ENCODE peak calls at places on chromosomes 6 and 20, in nine cellular contexts. S is BJ; I is Karpas-422; L is dorsolateral prefrontal cortex; E is aorta; N is CD8-positive, alpha-beta T cell; U is sigmoid colon; G is mesendoderm; V is ascending aorta. D is an unnamed sample. For H3K27me3, the result is how much of the 10 kb centered on the place peaks cover.

GRCh38 chr6:149834513-149835481 is 29.4 kb downstream of the LRP11 start:
- DNase-seq in S (no peak), I (peak), L (peak), E (peak), N (peak), U (no peak), G (peak), V (no peak), D (no peak)

GRCh38 chr6:89311853-89312531 is 3.1 kb downstream of the GABRR2 start:
- DNase-seq in S (no peak), I (no peak), L (peak), E (peak), N (no peak), U (peak), G (peak), V (peak), D (peak)

GRCh38 chr6:162088091-162088490 is 639.5 kb downstream of the PRKN start:
- DNase-seq in S (no peak), I (no peak), L (no peak), E (no peak), N (no peak), U (no peak), G (no peak), V (no peak), D (no peak)

GRCh38 chr6:135951169-135951568 is 99.7 kb downstream of the PDE7B start:
- DNase-seq in S (no peak), I (no peak), L (no peak), E (no peak), N (no peak), U (no peak), G (no peak), V (no peak), D (no peak)

GRCh38 chr6:10441004-10441654 is 26.3 kb upstream of the TFAP2A start:
- DNase-seq in S (peak), I (no peak), L (no peak), E (no peak), N (no peak), U (no peak), G (peak), V (no peak), D (no peak)

GRCh38 chr20:49938173-49939163 is 2.3 kb downstream of the RNF114 start:
- DNase-seq in S (no peak), I (no peak), L (peak), E (peak), N (no peak), U (peak), G (no peak), V (no peak), D (peak)

GRCh38 chr6:111269401-111269970 is 182.2 kb downstream of the SLC16A10 start:
- DNase-seq in S (no peak), I (no peak), L (no peak), E (no peak), N (no peak), U (no peak), G (no peak), V (no peak), D (no peak)

GRCh38 chr6:29917843-29918242 is 24.5 kb upstream of the HLA-A start:
- DNase-seq in S (no peak), I (peak), L (no peak), E (no peak), N (no peak), U (no peak), G (peak), V (no peak), D (no peak)

GRCh38 chr20:51084598-51084997 is 61.7 kb upstream of the KCNG1 start:
- DNase-seq in S (no peak), I (no peak), L (no peak), E (no peak), N (no peak), U (no peak), G (no peak), V (no peak), D (no peak)

GRCh38 chr20:51089840-51090239 is 66.9 kb upstream of the KCNG1 start:
- DNase-seq in S (no peak), I (no peak), L (no peak), E (no peak), N (no peak), U (no peak), G (no peak), V (no peak), D (no peak)

GRCh38 chr20:51085761-51086160 is 62.9 kb upstream of the KCNG1 start:
- DNase-seq in S (no peak), I (no peak), L (no peak), E (no peak), N (no peak), U (no peak), G (no peak), V (no peak), D (no peak)

GRCh38 chr20:51089272-51089671 is 66.4 kb upstream of the KCNG1 start:
- DNase-seq in S (no peak), I (no peak), L (no peak), E (no peak), N (no peak), U (no peak), G (peak), V (no peak), D (no peak)

DNA sequence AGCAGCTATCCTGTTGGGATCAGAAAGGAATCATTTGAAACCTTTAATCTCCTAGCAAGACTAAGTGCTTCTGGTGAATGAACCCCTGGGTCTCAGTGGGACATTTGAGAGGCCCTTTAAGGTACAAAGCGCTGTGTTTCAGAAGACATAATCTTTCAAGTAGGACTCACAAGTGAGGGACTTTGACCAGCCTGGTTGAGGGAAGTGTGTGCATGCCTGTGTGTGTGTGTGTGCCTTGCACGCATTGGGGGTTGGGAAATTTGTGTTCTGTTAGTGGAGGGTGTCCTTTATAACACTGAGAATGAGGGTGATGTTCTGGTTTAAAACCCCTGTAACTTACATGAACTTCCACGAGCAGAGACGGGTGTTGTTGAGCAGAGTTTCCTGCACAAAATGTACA is 64.4 kb upstream of the KCNG1 start:
- DNase-seq in S (no peak), I (no peak), L (no peak), E (no peak), N (no peak), U (no peak), G (no peak), V (no peak), D (no peak)
- H3K27me3 ChIP-seq in S (under half), I (under half), L (under half), E (under half), N (under half), U (half or more), G (under half), V (under half), D (under half)

GRCh38 chr6:31607317-31607716 is 7.7 kb upstream of the AIF1 start:
- DNase-seq in S (no peak), I (no peak), L (no peak), E (no peak), N (no peak), U (no peak), G (peak), V (no peak), D (no peak)

GRCh38 chr6:31614674-31615578 is at the start of gene AIF1:
- DNase-seq in S (no peak), I (peak), L (no peak), E (no peak), N (no peak), U (no peak), G (no peak), V (no peak), D (no peak)

GRCh38 chr6:31614075-31614619 is 887 bp upstream of the AIF1 start:
- DNase-seq in S (no peak), I (no peak), L (no peak), E (no peak), N (no peak), U (no peak), G (no peak), V (no peak), D (no peak)

GRCh38 chr6:31609519-31610406 is 5.3 kb upstream of the AIF1 start:
- DNase-seq in S (no peak), I (no peak), L (no peak), E (no peak), N (no peak), U (no peak), G (no peak), V (no peak), D (no peak)

GRCh38 chr6:31610891-31611425 is 4.1 kb upstream of the AIF1 start:
- DNase-seq in S (no peak), I (peak), L (no peak), E (no peak), N (no peak), U (no peak), G (no peak), V (no peak), D (no peak)
- H3K27me3 ChIP-seq in S (under half), I (under half), L (under half), E (under half), N (under half), U (under half), G (under half), V (under half), D (under half)

GRCh38 chr20:59618131-59618530 is 13.8 kb downstream of the PHACTR3 start:
- DNase-seq in S (no peak), I (no peak), L (peak), E (no peak), N (no peak), U (no peak), G (no peak), V (no peak), D (no peak)

GRCh38 chr20:59620860-59621485 is 16.6 kb downstream of the PHACTR3 start:
- DNase-seq in S (no peak), I (no peak), L (no peak), E (no peak), N (no peak), U (no peak), G (no peak), V (no peak), D (no peak)

GRCh38 chr20:59611286-59611685 is 6.9 kb downstream of the PHACTR3 start:
- DNase-seq in S (no peak), I (no peak), L (peak), E (no peak), N (no peak), U (no peak), G (no peak), V (no peak), D (no peak)

GRCh38 chr20:59614714-59615113 is 10.4 kb downstream of the PHACTR3 start:
- DNase-seq in S (no peak), I (no peak), L (no peak), E (no peak), N (no peak), U (no peak), G (no peak), V (no peak), D (no peak)

DNA sequence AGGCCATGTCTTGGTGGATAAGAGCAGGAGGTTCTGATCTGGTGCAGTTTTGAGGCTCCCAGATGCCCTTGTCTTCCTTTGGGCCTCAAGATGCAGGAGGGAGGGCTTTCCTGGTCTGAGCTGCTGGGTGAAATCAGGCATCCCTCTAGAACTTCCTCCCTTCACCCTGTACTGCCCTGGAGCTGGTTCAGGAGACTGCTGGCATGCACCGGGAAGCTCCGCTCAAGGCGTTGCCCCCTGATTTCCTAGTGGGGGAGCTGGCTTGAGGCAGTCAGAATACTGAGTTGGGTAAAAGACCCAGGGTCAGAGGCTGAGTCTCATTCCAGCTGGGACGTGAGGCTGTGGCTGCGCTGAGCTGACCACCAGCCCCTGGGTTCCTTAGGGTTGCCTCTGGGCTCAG is 12.0 kb downstream of the PHACTR3 start:
- DNase-seq in S (no peak), I (no peak), L (no peak), E (no peak), N (no peak), U (no peak), G (no peak), V (no peak), D (no peak)
- H3K27me3 ChIP-seq in S (under half), I (under half), L (under half), E (under half), N (under half), U (under half), G (under half), V (under half), D (under half)

GRCh38 chr20:58225490-58226200 is 2.8 kb downstream of the ANKRD60 start:
- DNase-seq in S (no peak), I (no peak), L (no peak), E (no peak), N (no peak), U (peak), G (no peak), V (no peak), D (no peak)
- H3K27me3 ChIP-seq in S (under half), I (under half), L (under half), E (under half), N (under half), U (half or more), G (under half), V (under half), D (under half)

GRCh38 chr20:46023148-46023484 is 5.9 kb upstream of the SLC12A5 start:
- DNase-seq in S (no peak), I (no peak), L (no peak), E (no peak), N (no peak), U (no peak), G (no peak), V (no peak), D (no peak)
- H3K27me3 ChIP-seq in S (under half), I (under half), L (under half), E (under half), N (under half), U (half or more), G (under half), V (under half), D (half or more)

GRCh38 chr20:4591975-4592315 is 129.8 kb upstream of the PRND start:
- DNase-seq in S (no peak), I (no peak), L (no peak), E (no peak), N (no peak), U (no peak), G (no peak), V (no peak), D (no peak)

GRCh38 chr20:4593149-4593525 is 128.6 kb upstream of the PRND start:
- DNase-seq in S (no peak), I (no peak), L (no peak), E (no peak), N (no peak), U (no peak), G (no peak), V (no peak), D (no peak)

GRCh38 chr20:4597215-4597614 is 124.5 kb upstream of the PRND start:
- DNase-seq in S (no peak), I (no peak), L (no peak), E (no peak), N (no peak), U (no peak), G (no peak), V (no peak), D (no peak)

GRCh38 chr20:4592316-4593148 is 129.2 kb upstream of the PRND start:
- DNase-seq in S (no peak), I (peak), L (no peak), E (peak), N (peak), U (no peak), G (peak), V (no peak), D (no peak)
- H3K27me3 ChIP-seq in S (under half), I (under half), L (under half), E (under half), N (under half), U (under half), G (under half), V (under half), D (under half)

DNA sequence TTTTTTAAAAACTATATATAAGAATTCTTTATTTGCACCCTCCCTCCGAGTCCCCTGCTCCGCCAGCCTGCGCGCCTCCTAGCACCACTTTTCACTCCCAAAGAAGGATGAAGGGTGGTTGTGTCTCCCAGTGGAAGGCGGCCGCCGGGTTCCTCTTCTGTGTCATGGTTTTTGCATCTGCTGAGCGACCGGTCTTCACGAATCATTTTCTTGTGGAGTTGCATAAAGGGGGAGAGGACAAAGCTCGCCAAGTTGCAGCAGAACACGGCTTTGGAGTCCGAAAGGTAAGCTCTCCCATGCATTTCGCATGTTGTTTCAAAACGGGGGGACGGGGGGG is 327 bp downstream of the PCSK2 start:
- DNase-seq in S (no peak), I (no peak), L (peak), E (no peak), N (no peak), U (no peak), G (no peak), V (no peak), D (no peak)
- H3K27me3 ChIP-seq in S (under half), I (under half), L (under half), E (under half), N (under half), U (under half), G (under half), V (under half), D (under half)

GRCh38 chr6:85112540-85112939 is 337.3 kb upstream of the NT5E start:
- DNase-seq in S (no peak), I (no peak), L (no peak), E (no peak), N (no peak), U (no peak), G (no peak), V (no peak), D (no peak)

GRCh38 chr6:85110943-85111342 is 338.9 kb upstream of the NT5E start:
- DNase-seq in S (no peak), I (no peak), L (no peak), E (no peak), N (no peak), U (no peak), G (no peak), V (no peak), D (no peak)

GRCh38 chr6:85114583-85114939 is 335.3 kb upstream of the NT5E start:
- DNase-seq in S (no peak), I (no peak), L (no peak), E (no peak), N (no peak), U (no peak), G (no peak), V (no peak), D (no peak)

GRCh38 chr6:85113934-85114582 is 335.8 kb upstream of the NT5E start:
- DNase-seq in S (no peak), I (no peak), L (no peak), E (no peak), N (no peak), U (peak), G (no peak), V (no peak), D (no peak)

DNA sequence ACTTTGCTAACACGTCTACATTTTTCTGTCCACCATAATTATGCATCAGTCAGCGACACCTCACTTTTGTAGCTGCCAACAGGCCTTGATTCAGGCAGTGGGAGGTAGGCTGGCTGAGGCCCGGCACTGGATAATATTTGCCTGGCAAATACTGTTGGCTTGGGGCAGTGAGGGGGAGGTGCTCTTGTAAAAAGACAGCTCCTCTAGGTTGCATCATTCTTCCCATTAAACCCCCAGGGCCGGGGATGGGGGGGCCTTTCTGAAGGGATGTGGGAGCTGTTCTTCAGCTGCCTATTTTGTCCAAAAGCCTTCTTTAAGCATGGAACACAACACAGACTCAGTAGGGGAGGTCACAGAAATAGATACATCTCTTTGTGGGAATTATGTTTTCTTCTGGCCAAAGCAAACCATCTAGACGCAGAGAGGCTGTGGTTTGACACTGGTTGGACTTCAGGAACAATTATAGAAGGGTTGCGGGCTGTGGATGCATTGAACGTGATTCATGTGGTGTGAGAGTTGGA is 338.3 kb upstream of the NT5E start:
- DNase-seq in S (no peak), I (no peak), L (no peak), E (peak), N (no peak), U (no peak), G (peak), V (no peak), D (no peak)
- H3K27me3 ChIP-seq in S (under half), I (under half), L (under half), E (under half), N (under half), U (under half), G (under half), V (under half), D (under half)

D was measured in gastrocnemius medialis.